ENCODE peak calls at places on chromosome 10, in four cellular contexts. E, X, J and S are unnamed samples.

GRCh38 chr10:88762906-88763305 is 3.1 kb downstream of the LIPN start:
- ATAC-seq in E (no peak), X (no peak), J (no peak), S (no peak)

GRCh38 chr10:62696798-62697197 is 107.7 kb upstream of the ADO start:
- ATAC-seq in J (no peak), E (no peak), X (peak), S (peak)

GRCh38 chr10:8130973-8131911 is 76.8 kb downstream of the GATA3 start:
- ATAC-seq in X (no peak), J (no peak), E (peak), S (peak)

GRCh38 chr10:122374246-122374858 is at the start of gene PLEKHA1:
- ATAC-seq in X (peak), E (peak), J (peak), S (peak)

GRCh38 chr10:12699756-12700556 is 301.6 kb downstream of the CCDC3 start:
- ATAC-seq in X (no peak), J (no peak), E (no peak), S (no peak)

GRCh38 chr10:76572021-76572420 is 1065.6 kb downstream of the KCNMA1 start:
- ATAC-seq in X (no peak), E (no peak), J (no peak), S (no peak)

GRCh38 chr10:61153766-61154165 is 209.8 kb upstream of the RHOBTB1 start:
- ATAC-seq in J (no peak), E (no peak), X (no peak), S (no peak)

GRCh38 chr10:121577568-121577967 is 20.7 kb downstream of the FGFR2 start:
- ATAC-seq in J (no peak), E (no peak), X (no peak), S (no peak)

GRCh38 chr10:116470768-116471415 is 43.2 kb downstream of the PNLIPRP3 start:
- ATAC-seq in E (no peak), X (no peak), J (peak), S (no peak)

GRCh38 chr10:102119417-102120141 is 589 bp downstream of the LDB1 start:
- ATAC-seq in X (peak), J (peak), E (peak), S (peak)

GRCh38 chr10:13091816-13092215 is 8.1 kb upstream of the OPTN start:
- ATAC-seq in E (no peak), X (no peak), J (no peak), S (no peak)